ENCODE peak calls at places on chromosomes 4 and X, in seven cellular contexts. T, Q, C, P, M, G and S are unnamed samples.

GRCh38 chr4:30653291-30653690 is 66.9 kb upstream of the PCDH7 start:
- DNase-seq in M (no peak), T (no peak), C (no peak), Q (no peak), G (no peak), P (no peak), S (no peak)

GRCh38 chrX:149495573-149496071 is 9.5 kb downstream of the IDS start:
- DNase-seq in G (peak), Q (no peak), T (no peak), P (peak), C (no peak), M (peak), S (no peak)

GRCh38 chr4:6302869-6303268 is 33.2 kb downstream of the WFS1 start:
- DNase-seq in P (no peak), T (no peak), C (no peak), G (no peak), M (no peak), Q (no peak), S (no peak)

GRCh38 chr4:5708829-5709680 is 696 bp upstream of the EVC2 start:
- DNase-seq in Q (no peak), M (no peak), G (no peak), T (peak), C (no peak), P (no peak), S (no peak)

GRCh38 chrX:71990518-71990917 is 79.9 kb downstream of the NHSL2 start:
- DNase-seq in C (no peak), T (no peak), G (no peak), M (no peak), P (no peak), Q (no peak), S (no peak)

GRCh38 chrX:25527596-25527995 is 511.8 kb upstream of the ARX start:
- DNase-seq in P (no peak), T (no peak), M (no peak), G (no peak), C (no peak), Q (no peak), S (no peak)

GRCh38 chr4:31104596-31104995 is 384.4 kb downstream of the PCDH7 start:
- DNase-seq in G (no peak), T (no peak), P (no peak), C (no peak), M (no peak), Q (no peak), S (no peak)

GRCh38 chr4:145293658-145294057 is 113.3 kb upstream of the OTUD4 start:
- DNase-seq in P (no peak), C (no peak), T (no peak), Q (no peak), M (no peak), G (no peak), S (no peak)

GRCh38 chr4:121594796-121595526 is 101.8 kb downstream of the ANXA5 start:
- DNase-seq in P (peak), C (no peak), T (peak), G (peak), M (no peak), Q (no peak), S (no peak)

GRCh38 chr4:175953960-175954521 is 111.6 kb upstream of the WDR17 start:
- DNase-seq in C (no peak), T (no peak), P (no peak), G (no peak), M (no peak), Q (no peak), S (no peak)

GRCh38 chrX:42241421-42241820 is 318.1 kb upstream of the CASK start:
- DNase-seq in C (no peak), P (no peak), Q (no peak), T (no peak), M (no peak), G (no peak), S (no peak)

GRCh38 chr4:113476800-113477199 is 284.7 kb downstream of the CAMK2D start:
- DNase-seq in C (no peak), T (no peak), G (peak), Q (no peak), P (peak), M (peak), S (no peak)

GRCh38 chr4:150648123-150648522 is 66.2 kb downstream of the MAB21L2 start:
- DNase-seq in C (no peak), G (no peak), M (no peak), T (no peak), Q (no peak), P (no peak), S (no peak)

GRCh38 chrX:13538414-13538813 is 31.0 kb upstream of the EGFL6 start:
- DNase-seq in C (no peak), M (no peak), T (no peak), P (no peak), Q (no peak), G (no peak), S (no peak)

GRCh38 chrX:140766024-140766611 is 56.6 kb downstream of the LINC00632 start:
- DNase-seq in P (no peak), G (peak), T (peak), C (peak), M (no peak), Q (peak), S (peak)

GRCh38 chrX:133415276-133416105 is at the start of gene GPC4:
- DNase-seq in C (peak), M (peak), Q (no peak), P (no peak), G (no peak), T (peak), S (no peak)

GRCh38 chr4:98148856-98149255 is 5.6 kb upstream of the STPG2 start:
- DNase-seq in G (no peak), P (no peak), Q (no peak), T (no peak), M (no peak), C (no peak), S (no peak)